ENCODE peak calls at places on chromosomes 6 and 20, in nine cellular contexts. C, S, A, R, W, L, N, Q and F are unnamed samples.

GRCh38 chr6:115986026-115986425 is 74.7 kb downstream of the FRK start:
- DNase-seq in C (no peak), S (no peak), A (no peak), R (no peak), W (no peak), L (no peak), N (no peak), Q (no peak), F (no peak)

GRCh38 chr20:58598271-58599015 is 52.6 kb upstream of the STX16 start:
- DNase-seq in C (no peak), S (no peak), A (no peak), R (no peak), W (no peak), L (no peak), N (no peak), Q (no peak), F (no peak)

GRCh38 chr20:1887321-1887720 is 7.9 kb upstream of the SIRPA start:
- DNase-seq in C (no peak), S (no peak), A (no peak), R (no peak), W (no peak), L (no peak), N (no peak), Q (no peak), F (peak; percentile 33)

GRCh38 chr6:13766201-13766634 is 48.1 kb downstream of the MCUR1 start:
- DNase-seq in C (no peak), S (no peak), A (no peak), R (no peak), W (peak; percentile 66), L (peak; percentile 16), N (no peak), Q (no peak), F (peak; percentile 38)

GRCh38 chr6:169885831-169886230 is 134.4 kb downstream of the ERMARD start:
- DNase-seq in C (no peak), S (no peak), A (no peak), R (no peak), W (no peak), L (no peak), N (no peak), Q (no peak), F (no peak)

GRCh38 chr6:37173573-37174195 is 3.7 kb downstream of the PIM1 start:
- DNase-seq in C (no peak), S (no peak), A (no peak), R (no peak), W (no peak), L (no peak), N (no peak), Q (no peak), F (no peak)

GRCh38 chr6:32954983-32955802 is 2.3 kb upstream of the HLA-DMA start:
- DNase-seq in C (no peak), S (peak; percentile 26), A (no peak), R (no peak), W (no peak), L (no peak), N (no peak), Q (no peak), F (no peak)

GRCh38 chr6:104728444-104728843 is 131.3 kb downstream of the HACE1 start:
- DNase-seq in C (no peak), S (no peak), A (no peak), R (no peak), W (no peak), L (no peak), N (no peak), Q (no peak), F (peak; percentile 19)

GRCh38 chr20:59253779-59254319 is 46.6 kb upstream of the EDN3 start:
- DNase-seq in C (no peak), S (peak; percentile 27), A (no peak), R (no peak), W (peak; percentile 5), L (no peak), N (no peak), Q (no peak), F (no peak)

GRCh38 chr6:160043784-160044183 is 74.9 kb downstream of the IGF2R start:
- DNase-seq in C (no peak), S (no peak), A (no peak), R (no peak), W (no peak), L (no peak), N (no peak), Q (no peak), F (no peak)